ENCODE peak calls at places on chromosome X, in five cellular contexts. J is dorsolateral prefrontal cortex, R is stomach, F is astrocyte of the spinal cord, M is heart right ventricle. Y is an unnamed sample.

GRCh38 chrX:47283015-47283771 is 50.4 kb downstream of the USP11 start:
- DNase-seq in J (peak), R (no peak), F (peak), M (peak), Y (peak)

GRCh38 chrX:116317409-116317808 is 119.0 kb upstream of the SLC6A14 start:
- DNase-seq in R (peak), M (peak), F (peak), J (no peak), Y (peak)

GRCh38 chrX:40479777-40480318 is 100.9 kb upstream of the ATP6AP2 start:
- DNase-seq in M (no peak), R (no peak), F (no peak), J (no peak), Y (peak)

GRCh38 chrX:10904220-10904619 is 206.9 kb upstream of the HCCS start:
- DNase-seq in F (peak), M (no peak), J (no peak), R (no peak), Y (peak)

GRCh38 chrX:131783555-131784338 is 239.4 kb upstream of the STK26 start:
- DNase-seq in M (no peak), R (peak), J (peak), F (peak), Y (peak)

GRCh38 chrX:108736509-108737479 is at the start of gene IRS4:
- DNase-seq in M (no peak), F (no peak), R (no peak), J (no peak), Y (peak)

GRCh38 chrX:153209347-153209746 is 30.3 kb downstream of the MAGEA1 start:
- DNase-seq in R (no peak), J (no peak), M (no peak), F (no peak), Y (no peak)

GRCh38 chrX:67692246-67692645 is 148.4 kb downstream of the AR start:
- DNase-seq in J (no peak), R (no peak), M (no peak), F (peak), Y (peak)

GRCh38 chrX:96407043-96407442 is 277.6 kb upstream of the DIAPH2 start:
- DNase-seq in J (no peak), F (peak), R (peak), M (no peak), Y (peak)

GRCh38 chrX:72254835-72255234 is 16.0 kb upstream of the ERCC6L start:
- DNase-seq in F (no peak), M (no peak), R (no peak), J (no peak), Y (no peak)

GRCh38 chrX:5748751-5749150 is 479.9 kb downstream of the NLGN4X start:
- DNase-seq in R (no peak), J (no peak), F (no peak), M (no peak), Y (no peak)

GRCh38 chrX:19034025-19034424 is 50.1 kb upstream of the PHKA2 start:
- DNase-seq in M (no peak), F (no peak), R (no peak), J (no peak), Y (no peak)

GRCh38 chrX:140608111-140608510 is 101.4 kb upstream of the LINC00632 start:
- DNase-seq in M (no peak), F (no peak), J (no peak), R (no peak), Y (no peak)

GRCh38 chrX:26373829-26374228 is 157.9 kb downstream of the MAGEB5 start:
- DNase-seq in F (no peak), J (no peak), M (no peak), R (no peak), Y (no peak)

GRCh38 chrX:46582325-46582724 is 8.8 kb downstream of the CHST7 start:
- DNase-seq in F (peak), R (no peak), J (no peak), M (no peak), Y (no peak)

GRCh38 chrX:96182366-96182765 is 502.3 kb upstream of the DIAPH2 start:
- DNase-seq in R (no peak), M (no peak), J (no peak), F (peak), Y (peak)

GRCh38 chrX:129039176-129039575 is 484.1 kb downstream of the SMARCA1 start:
- DNase-seq in R (no peak), M (no peak), J (no peak), F (no peak), Y (no peak)
- TF ChIP-seq CTCF in R (no peak), M (no peak), J (no peak), F (no peak), Y (no peak)

GRCh38 chrX:120753413-120754251 is 122.0 kb downstream of the CT47B1 start:
- DNase-seq in F (no peak), M (no peak), R (no peak), J (no peak), Y (no peak)
- H3K4me3 ChIP-seq in F (no peak), M (no peak), R (no peak), J (no peak), Y (no peak)

DNA sequence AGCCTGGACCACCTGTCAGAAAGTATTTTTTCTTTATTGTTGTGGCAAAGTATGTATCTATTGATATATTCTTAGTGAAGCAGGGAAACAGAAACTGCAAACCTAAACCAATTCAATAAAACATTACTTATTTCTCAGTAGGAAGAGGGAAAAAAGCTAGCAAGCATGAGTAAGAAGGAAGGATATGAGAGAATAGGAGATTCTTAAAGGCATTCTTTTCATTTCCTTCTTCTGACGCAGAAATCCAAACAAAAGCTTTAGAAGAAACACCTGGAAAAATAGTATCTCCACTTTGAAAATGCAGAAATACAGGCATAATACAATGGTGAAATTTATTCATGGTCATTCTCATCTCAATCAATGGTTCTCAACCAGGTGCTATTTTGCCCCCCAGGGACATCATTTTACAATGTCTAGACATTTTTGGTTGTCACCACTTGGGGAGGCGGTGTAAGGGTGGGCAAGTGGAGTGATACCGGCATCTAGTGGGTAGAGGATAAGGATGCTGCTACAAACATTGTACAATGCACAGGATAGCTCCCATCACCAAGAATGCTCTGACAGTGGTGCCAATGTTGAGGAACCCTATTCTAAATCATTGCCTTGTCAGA is 21.7 kb upstream of the ATXN3L start:
- DNase-seq in M (no peak), F (peak), J (no peak), R (no peak), Y (no peak)
- TF ChIP-seq CTCF in M (no peak), F (no peak), J (no peak), R (no peak), Y (no peak)

GRCh38 chrX:154429708-154430107 is 1.2 kb downstream of the ATP6AP1 start:
- DNase-seq in M (no peak), F (no peak), R (no peak), J (no peak), Y (no peak)
- H3K4me3 ChIP-seq in M (peak), F (no peak), R (no peak), J (peak), Y (peak)

DNA sequence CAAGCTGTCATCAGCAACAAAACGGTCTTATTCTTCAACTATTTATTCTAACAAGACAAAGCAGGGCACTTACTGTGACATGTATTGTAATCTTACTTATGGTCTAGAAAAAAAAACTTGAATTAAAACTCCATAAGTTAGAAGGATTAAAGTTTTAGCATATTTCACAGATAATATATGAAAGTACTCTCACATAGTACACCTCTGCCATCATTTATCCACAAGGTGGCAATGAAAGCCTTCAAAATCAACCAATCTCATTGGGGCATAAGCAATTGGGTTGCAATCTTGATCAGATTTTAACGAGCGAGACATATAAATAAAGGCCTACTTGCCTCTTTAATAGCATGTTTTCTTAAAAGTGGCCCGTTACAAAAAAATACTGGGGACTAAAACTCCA is 1382.9 kb downstream of the FAM133A start:
- DNase-seq in F (peak), R (no peak), M (no peak), J (no peak), Y (peak)
- TF ChIP-seq CTCF in F (peak), R (no peak), M (no peak), J (no peak), Y (peak)

GRCh38 chrX:151082077-151082948 is 94.1 kb upstream of the GPR50 start:
- DNase-seq in F (peak), M (peak), J (peak), R (peak), Y (peak)
- H3K4me3 ChIP-seq in F (no peak), M (peak), J (peak), R (no peak), Y (no peak)

GRCh38 chrX:155262970-155263754 is 1.1 kb downstream of the RAB39B start:
- DNase-seq in J (no peak), F (no peak), R (no peak), M (no peak), Y (no peak)

GRCh38 chrX:155259752-155260151 is 4.5 kb downstream of the RAB39B start:
- DNase-seq in F (no peak), J (no peak), M (no peak), R (no peak), Y (no peak)

GRCh38 chrX:155266446-155266845 is 2.2 kb upstream of the RAB39B start:
- DNase-seq in F (no peak), J (no peak), M (no peak), R (no peak), Y (no peak)

DNA sequence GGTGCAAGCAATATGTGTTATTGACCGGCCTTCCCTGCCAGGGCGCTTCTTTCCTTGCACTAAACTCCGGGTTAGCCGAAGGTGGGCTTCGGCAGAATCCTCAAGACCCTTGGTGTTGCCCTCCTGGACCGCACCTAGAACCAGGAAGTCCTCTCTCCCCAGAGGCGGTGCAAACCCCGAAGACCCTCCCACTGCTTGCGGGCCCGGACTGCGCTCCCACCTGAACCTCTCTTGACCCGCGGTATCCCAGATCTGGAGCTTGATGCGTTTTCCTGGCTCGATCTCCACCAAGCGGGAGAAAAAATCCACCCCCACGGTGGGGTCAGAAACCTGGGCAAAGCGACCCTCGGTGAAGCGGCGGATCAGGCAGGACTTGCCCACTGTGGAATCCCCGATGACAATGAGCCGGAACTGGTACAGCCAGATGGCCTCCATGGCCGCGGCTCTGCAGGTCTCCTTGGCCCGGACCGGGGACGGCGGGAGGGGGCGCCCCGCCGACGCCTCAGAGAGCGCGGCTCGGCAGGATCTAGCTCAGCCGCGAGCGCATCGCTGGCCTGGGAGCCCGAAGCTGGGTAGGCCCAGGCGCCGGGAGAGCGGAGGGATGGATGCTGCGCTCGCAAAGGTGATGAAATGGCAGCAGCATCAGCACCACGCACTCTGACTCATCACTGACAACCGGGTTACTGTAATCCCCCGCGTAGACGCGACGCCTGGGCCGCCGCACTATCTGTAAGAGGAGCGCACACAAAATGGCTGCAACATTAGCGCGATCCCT is at the start of gene RAB39B:
- DNase-seq in J (peak), M (peak), F (peak), R (peak), Y (peak)
- TF ChIP-seq CTCF in J (peak), M (peak), F (no peak), R (no peak), Y (no peak)